ENCODE peak calls at places on chromosomes 2 and 18, in eight cellular contexts. One of them, this sample, is unnamed.

GRCh38 chr2:9556121-9556869 is 665 bp upstream of the ADAM17 start:
- DNase-seq in sigmoid colon: no peak
- DNase-seq in hepatocyte: no peak
- DNase-seq in Peyer's patch: no peak
- DNase-seq in fibroblast of mammary gland: peak
- DNase-seq in RWPE1: peak
- DNase-seq in HFFc6: no peak
- DNase-seq in H9: no peak
- DNase-seq in this sample: peak

GRCh38 chr2:218003994-218004419 is 1.2 kb upstream of the TNS1 start:
- DNase-seq in sigmoid colon: peak
- DNase-seq in hepatocyte: peak
- DNase-seq in Peyer's patch: no peak
- DNase-seq in fibroblast of mammary gland: peak
- DNase-seq in RWPE1: no peak
- DNase-seq in HFFc6: peak
- DNase-seq in H9: no peak
- DNase-seq in this sample: no peak

GRCh38 chr2:144516981-144517824 is 2.7 kb downstream of the ZEB2 start:
- DNase-seq in sigmoid colon: peak
- DNase-seq in hepatocyte: peak
- DNase-seq in Peyer's patch: peak
- DNase-seq in fibroblast of mammary gland: peak
- DNase-seq in RWPE1: peak
- DNase-seq in HFFc6: peak
- DNase-seq in H9: peak
- DNase-seq in this sample: peak

GRCh38 chr2:127479219-127479825 is 47.0 kb downstream of the IWS1 start:
- DNase-seq in sigmoid colon: no peak
- DNase-seq in hepatocyte: peak
- DNase-seq in Peyer's patch: no peak
- DNase-seq in fibroblast of mammary gland: peak
- DNase-seq in RWPE1: peak
- DNase-seq in HFFc6: peak
- DNase-seq in H9: no peak
- DNase-seq in this sample: no peak

GRCh38 chr18:62187543-62188378 is 706 bp downstream of the RELCH start:
- DNase-seq in sigmoid colon: no peak
- DNase-seq in hepatocyte: peak
- DNase-seq in Peyer's patch: peak
- DNase-seq in fibroblast of mammary gland: peak
- DNase-seq in RWPE1: no peak
- DNase-seq in HFFc6: peak
- DNase-seq in H9: peak
- DNase-seq in this sample: peak

GRCh38 chr2:170243898-170244297 is 66.0 kb downstream of the MYO3B start:
- DNase-seq in sigmoid colon: no peak
- DNase-seq in hepatocyte: no peak
- DNase-seq in Peyer's patch: no peak
- DNase-seq in fibroblast of mammary gland: no peak
- DNase-seq in RWPE1: no peak
- DNase-seq in HFFc6: no peak
- DNase-seq in H9: no peak
- DNase-seq in this sample: no peak

GRCh38 chr2:126889071-126889470 is 9.6 kb upstream of the TEX51 start:
- DNase-seq in sigmoid colon: no peak
- DNase-seq in hepatocyte: no peak
- DNase-seq in Peyer's patch: peak
- DNase-seq in fibroblast of mammary gland: no peak
- DNase-seq in RWPE1: no peak
- DNase-seq in HFFc6: no peak
- DNase-seq in H9: peak
- DNase-seq in this sample: no peak

GRCh38 chr18:58788971-58789797 is 75.5 kb upstream of the ZNF532 start:
- DNase-seq in sigmoid colon: no peak
- DNase-seq in hepatocyte: peak
- DNase-seq in Peyer's patch: no peak
- DNase-seq in fibroblast of mammary gland: peak
- DNase-seq in RWPE1: no peak
- DNase-seq in HFFc6: peak
- DNase-seq in H9: peak
- DNase-seq in this sample: no peak

GRCh38 chr2:236577481-236578410 is 8.1 kb downstream of the ACKR3 start:
- DNase-seq in sigmoid colon: peak
- DNase-seq in hepatocyte: no peak
- DNase-seq in Peyer's patch: no peak
- DNase-seq in fibroblast of mammary gland: no peak
- DNase-seq in RWPE1: no peak
- DNase-seq in HFFc6: no peak
- DNase-seq in H9: no peak
- DNase-seq in this sample: no peak

GRCh38 chr18:49178736-49179135 is 228.0 kb upstream of the SMAD7 start:
- DNase-seq in sigmoid colon: no peak
- DNase-seq in hepatocyte: peak
- DNase-seq in Peyer's patch: no peak
- DNase-seq in fibroblast of mammary gland: peak
- DNase-seq in RWPE1: no peak
- DNase-seq in HFFc6: no peak
- DNase-seq in H9: no peak
- DNase-seq in this sample: no peak
- TF ChIP-seq CTCF in sigmoid colon: peak
- TF ChIP-seq CTCF in hepatocyte: peak
- TF ChIP-seq CTCF in Peyer's patch: peak
- TF ChIP-seq CTCF in fibroblast of mammary gland: peak
- TF ChIP-seq CTCF in RWPE1: peak
- TF ChIP-seq CTCF in HFFc6: peak
- TF ChIP-seq CTCF in H9: peak
- TF ChIP-seq CTCF in this sample: peak

GRCh38 chr2:99187011-99187410 is 6.0 kb downstream of the MRPL30 start:
- DNase-seq in sigmoid colon: no peak
- DNase-seq in hepatocyte: no peak
- DNase-seq in Peyer's patch: no peak
- DNase-seq in fibroblast of mammary gland: no peak
- DNase-seq in RWPE1: no peak
- DNase-seq in HFFc6: no peak
- DNase-seq in H9: no peak
- DNase-seq in this sample: no peak

GRCh38 chr2:99184811-99185210 is 3.8 kb downstream of the MRPL30 start:
- DNase-seq in sigmoid colon: no peak
- DNase-seq in hepatocyte: no peak
- DNase-seq in Peyer's patch: no peak
- DNase-seq in fibroblast of mammary gland: no peak
- DNase-seq in RWPE1: no peak
- DNase-seq in HFFc6: no peak
- DNase-seq in H9: no peak
- DNase-seq in this sample: no peak

GRCh38 chr2:99188357-99188756 is 7.4 kb downstream of the MRPL30 start:
- DNase-seq in sigmoid colon: no peak
- DNase-seq in hepatocyte: no peak
- DNase-seq in Peyer's patch: no peak
- DNase-seq in fibroblast of mammary gland: no peak
- DNase-seq in RWPE1: no peak
- DNase-seq in HFFc6: no peak
- DNase-seq in H9: no peak
- DNase-seq in this sample: no peak

GRCh38 chr2:99190548-99190947 is 9.6 kb downstream of the MRPL30 start:
- DNase-seq in sigmoid colon: no peak
- DNase-seq in hepatocyte: no peak
- DNase-seq in Peyer's patch: no peak
- DNase-seq in fibroblast of mammary gland: no peak
- DNase-seq in RWPE1: no peak
- DNase-seq in HFFc6: no peak
- DNase-seq in H9: no peak
- DNase-seq in this sample: no peak
- TF ChIP-seq CTCF in sigmoid colon: no peak
- TF ChIP-seq CTCF in hepatocyte: no peak
- TF ChIP-seq CTCF in Peyer's patch: no peak
- TF ChIP-seq CTCF in fibroblast of mammary gland: peak
- TF ChIP-seq CTCF in RWPE1: no peak
- TF ChIP-seq CTCF in HFFc6: peak
- TF ChIP-seq CTCF in H9: peak
- TF ChIP-seq CTCF in this sample: no peak

DNA sequence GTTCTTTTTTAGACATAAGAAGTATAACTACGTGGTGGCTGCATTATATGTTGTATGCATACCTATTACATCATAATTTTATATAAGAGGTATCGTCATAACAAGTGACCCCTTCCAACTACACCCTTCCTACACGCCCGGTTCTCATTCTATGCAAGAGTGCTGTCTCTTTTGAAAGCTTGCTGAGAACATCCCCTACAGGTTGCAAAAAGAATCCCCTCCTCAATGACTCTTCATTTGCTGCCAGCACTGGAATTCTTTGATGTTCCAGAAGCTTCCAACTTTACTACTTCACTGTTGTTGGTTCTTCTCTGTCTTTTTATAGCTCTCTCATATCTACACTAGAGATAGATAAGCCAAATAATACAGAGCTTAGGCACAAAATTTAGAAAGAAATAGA is 66.4 kb downstream of the CDH7 start:
- DNase-seq in sigmoid colon: no peak
- DNase-seq in hepatocyte: no peak
- DNase-seq in Peyer's patch: no peak
- DNase-seq in fibroblast of mammary gland: no peak
- DNase-seq in RWPE1: no peak
- DNase-seq in HFFc6: no peak
- DNase-seq in H9: no peak
- DNase-seq in this sample: no peak
- TF ChIP-seq CTCF in sigmoid colon: no peak
- TF ChIP-seq CTCF in hepatocyte: no peak
- TF ChIP-seq CTCF in Peyer's patch: no peak
- TF ChIP-seq CTCF in fibroblast of mammary gland: no peak
- TF ChIP-seq CTCF in RWPE1: no peak
- TF ChIP-seq CTCF in HFFc6: no peak
- TF ChIP-seq CTCF in H9: peak
- TF ChIP-seq CTCF in this sample: no peak

GRCh38 chr18:35618703-35619102 is 37.2 kb downstream of the GALNT1 start:
- DNase-seq in sigmoid colon: no peak
- DNase-seq in hepatocyte: no peak
- DNase-seq in Peyer's patch: no peak
- DNase-seq in fibroblast of mammary gland: no peak
- DNase-seq in RWPE1: no peak
- DNase-seq in HFFc6: no peak
- DNase-seq in H9: no peak
- DNase-seq in this sample: no peak
- TF ChIP-seq CTCF in sigmoid colon: no peak
- TF ChIP-seq CTCF in hepatocyte: no peak
- TF ChIP-seq CTCF in Peyer's patch: no peak
- TF ChIP-seq CTCF in fibroblast of mammary gland: no peak
- TF ChIP-seq CTCF in RWPE1: no peak
- TF ChIP-seq CTCF in HFFc6: no peak
- TF ChIP-seq CTCF in H9: no peak
- TF ChIP-seq CTCF in this sample: no peak

GRCh38 chr2:234916674-234917073 is 35.1 kb upstream of the SH3BP4 start:
- DNase-seq in sigmoid colon: no peak
- DNase-seq in hepatocyte: no peak
- DNase-seq in Peyer's patch: no peak
- DNase-seq in fibroblast of mammary gland: no peak
- DNase-seq in RWPE1: no peak
- DNase-seq in HFFc6: no peak
- DNase-seq in H9: no peak
- DNase-seq in this sample: no peak
- TF ChIP-seq CTCF in sigmoid colon: no peak
- TF ChIP-seq CTCF in hepatocyte: no peak
- TF ChIP-seq CTCF in Peyer's patch: no peak
- TF ChIP-seq CTCF in fibroblast of mammary gland: no peak
- TF ChIP-seq CTCF in RWPE1: no peak
- TF ChIP-seq CTCF in HFFc6: no peak
- TF ChIP-seq CTCF in H9: peak
- TF ChIP-seq CTCF in this sample: no peak

DNA sequence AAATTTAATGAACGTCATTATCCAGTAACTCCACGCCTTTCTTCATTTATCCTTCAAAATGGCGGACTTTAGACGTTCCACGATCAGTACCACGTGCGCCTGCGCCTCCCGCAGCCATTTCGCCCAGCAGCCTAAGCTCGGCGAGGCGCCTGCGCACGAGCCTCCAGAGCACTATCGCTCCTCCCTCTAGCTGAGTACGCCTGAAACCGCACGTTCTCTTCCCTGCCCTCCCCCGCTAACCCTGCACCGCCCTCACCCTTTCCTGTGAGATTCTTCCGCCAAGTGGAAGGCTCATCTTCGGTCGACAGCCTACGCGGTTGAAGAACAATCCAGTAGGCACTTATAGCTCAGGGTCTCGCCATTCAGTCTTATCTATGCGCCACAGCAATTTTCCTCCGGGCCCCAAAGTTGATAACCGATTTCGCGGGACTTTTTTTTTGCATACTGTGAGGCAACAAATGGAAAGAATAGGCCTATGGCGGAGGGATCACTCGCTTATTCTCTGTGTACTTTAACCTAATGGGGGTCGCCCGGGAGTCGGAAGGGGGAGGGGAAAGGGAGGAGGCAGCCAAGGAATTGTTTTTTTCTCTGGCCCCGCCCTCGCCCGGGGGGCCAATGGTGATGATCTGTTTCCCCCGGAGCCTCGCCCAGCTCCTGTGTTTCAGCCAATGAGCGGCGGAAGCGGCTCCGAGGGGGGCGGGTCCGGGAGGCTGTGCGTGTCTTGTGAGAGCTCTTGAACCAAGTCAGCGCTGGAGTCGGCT is at the start of gene KDM3A:
- DNase-seq in sigmoid colon: peak
- DNase-seq in hepatocyte: peak
- DNase-seq in Peyer's patch: peak
- DNase-seq in fibroblast of mammary gland: peak
- DNase-seq in RWPE1: peak
- DNase-seq in HFFc6: peak
- DNase-seq in H9: peak
- DNase-seq in this sample: peak
- TF ChIP-seq CTCF in sigmoid colon: no peak
- TF ChIP-seq CTCF in hepatocyte: no peak
- TF ChIP-seq CTCF in Peyer's patch: no peak
- TF ChIP-seq CTCF in fibroblast of mammary gland: no peak
- TF ChIP-seq CTCF in RWPE1: no peak
- TF ChIP-seq CTCF in HFFc6: no peak
- TF ChIP-seq CTCF in H9: no peak
- TF ChIP-seq CTCF in this sample: no peak

DNA sequence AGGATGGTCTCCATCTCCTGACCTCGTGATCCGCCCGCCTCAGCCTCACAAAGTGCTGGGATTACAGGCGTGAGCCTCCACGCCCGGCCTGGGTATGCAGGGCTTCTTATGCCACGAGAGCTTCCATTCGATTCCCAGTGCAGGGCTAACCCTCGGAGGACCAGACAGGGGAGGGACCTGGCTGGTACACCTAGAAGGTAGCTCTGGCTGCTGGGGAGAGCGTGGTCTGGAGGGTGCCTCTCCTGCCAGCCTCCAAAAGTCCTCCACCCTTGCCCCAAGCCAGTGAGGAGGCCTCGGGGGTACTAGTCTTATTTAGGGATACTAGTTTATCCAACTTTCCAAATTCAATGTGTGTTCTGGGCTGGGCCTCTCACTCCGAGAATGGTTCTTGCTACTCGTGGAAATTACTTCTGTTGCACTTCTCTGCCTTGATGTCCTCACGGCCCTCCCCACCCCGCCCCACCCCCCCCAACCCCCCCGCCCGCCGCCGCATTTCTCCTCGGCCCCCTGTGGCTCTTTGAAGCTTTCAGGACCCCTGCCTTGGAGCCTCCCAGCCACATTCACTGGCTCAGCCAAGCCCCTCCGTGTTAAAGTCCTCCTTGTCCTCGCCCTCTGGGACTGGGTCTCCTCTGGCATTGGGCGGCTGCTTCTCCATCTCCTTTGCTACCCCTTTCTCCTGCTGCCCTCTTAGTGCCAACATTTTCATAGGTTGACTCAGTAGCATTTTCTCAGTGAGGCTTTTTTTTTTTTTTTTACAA is 143.0 kb upstream of the EPAS1 start:
- DNase-seq in sigmoid colon: no peak
- DNase-seq in hepatocyte: no peak
- DNase-seq in Peyer's patch: no peak
- DNase-seq in fibroblast of mammary gland: no peak
- DNase-seq in RWPE1: no peak
- DNase-seq in HFFc6: no peak
- DNase-seq in H9: no peak
- DNase-seq in this sample: no peak
- TF ChIP-seq CTCF in sigmoid colon: no peak
- TF ChIP-seq CTCF in hepatocyte: no peak
- TF ChIP-seq CTCF in Peyer's patch: no peak
- TF ChIP-seq CTCF in fibroblast of mammary gland: no peak
- TF ChIP-seq CTCF in RWPE1: no peak
- TF ChIP-seq CTCF in HFFc6: no peak
- TF ChIP-seq CTCF in H9: no peak
- TF ChIP-seq CTCF in this sample: no peak